ENCODE peak calls at places on chromosomes 3 and 15, in nine cellular contexts. W is ELF-1, V is mucosa of gallbladder, E is COR-L47, M is GM10248, S is astrocyte of the spinal cord, X is iPS DF 6.9, Y is breast epithelium, A is left cardiac atrium. H is an unnamed sample.
A peak's percentile ranks its signal among the peaks of the same experiment; 100 is the strongest.

GRCh38 chr3:72137865-72138861 is 353.2 kb upstream of the PROK2 start:
- DNase-seq in W (no peak), V (no peak), E (no peak), M (peak; percentile 34), S (no peak), X (no peak), Y (no peak), A (no peak), H (no peak)

GRCh38 chr15:56981160-56981559 is 62.7 kb downstream of the TCF12 start:
- DNase-seq in W (no peak), V (no peak), E (no peak), M (no peak), S (no peak), X (no peak), Y (no peak), A (no peak), H (no peak)

GRCh38 chr15:79779739-79780138 is 117.1 kb downstream of the MTHFS start:
- DNase-seq in W (no peak), V (no peak), E (no peak), M (no peak), S (no peak), X (no peak), Y (no peak), A (no peak), H (peak; percentile 15)

GRCh38 chr3:141939759-141940158 is 63.3 kb downstream of the ATP1B3 start:
- DNase-seq in W (no peak), V (no peak), E (no peak), M (no peak), S (no peak), X (no peak), Y (no peak), A (no peak), H (peak; percentile 52)

GRCh38 chr15:89359471-89360293 is 25.1 kb upstream of the POLG start:
- DNase-seq in W (no peak), V (no peak), E (no peak), M (no peak), S (no peak), X (no peak), Y (no peak), A (no peak), H (no peak)

GRCh38 chr15:75347222-75348033 is 589 bp downstream of the NEIL1 start:
- DNase-seq in W (peak; percentile 32), V (peak; percentile 52), E (peak; percentile 12), M (peak; percentile 77), S (no peak), X (no peak), Y (no peak), A (peak; percentile 74), H (peak; percentile 40)

GRCh38 chr15:66706225-66706732 is 4.2 kb downstream of the SMAD6 start:
- DNase-seq in W (peak; percentile 59), V (no peak), E (no peak), M (no peak), S (no peak), X (no peak), Y (no peak), A (peak; percentile 55), H (peak; percentile 80)

GRCh38 chr3:177615015-177615414 is 417.7 kb upstream of the TBL1XR1 start:
- DNase-seq in W (no peak), V (peak; percentile 71), E (peak; percentile 18), M (no peak), S (peak; percentile 99), X (no peak), Y (peak; percentile 83), A (peak; percentile 85), H (peak; percentile 83)

GRCh38 chr15:101153801-101154656 is 97.8 kb downstream of the CHSY1 start:
- DNase-seq in W (no peak), V (no peak), E (no peak), M (no peak), S (no peak), X (no peak), Y (no peak), A (no peak), H (no peak)

GRCh38 chr15:59311245-59311644 is 61.4 kb downstream of the MYO1E start:
- DNase-seq in W (no peak), V (no peak), E (no peak), M (no peak), S (no peak), X (no peak), Y (no peak), A (no peak), H (no peak)

GRCh38 chr3:127701281-127701792 is 28.6 kb downstream of the ABTB1 start:
- DNase-seq in W (no peak), V (no peak), E (no peak), M (no peak), S (no peak), X (no peak), Y (no peak), A (peak; percentile 55), H (no peak)

GRCh38 chr3:175020101-175020500 is 161.0 kb downstream of the NAALADL2 start:
- DNase-seq in W (no peak), V (no peak), E (no peak), M (no peak), S (no peak), X (no peak), Y (no peak), A (no peak), H (peak; percentile 3)

GRCh38 chr15:58232273-58233065 is 94.3 kb downstream of the AQP9 start:
- DNase-seq in W (no peak), V (no peak), E (no peak), M (no peak), S (no peak), X (no peak), Y (no peak), A (no peak), H (peak; percentile 83)

GRCh38 chr3:154301556-154301955 is 22.7 kb downstream of the DHX36 start:
- DNase-seq in W (no peak), V (no peak), E (no peak), M (no peak), S (no peak), X (no peak), Y (no peak), A (no peak), H (no peak)

GRCh38 chr3:140447136-140447535 is 230.7 kb upstream of the TRIM42 start:
- DNase-seq in W (no peak), V (no peak), E (no peak), M (no peak), S (no peak), X (no peak), Y (no peak), A (no peak), H (peak; percentile 61)

GRCh38 chr15:101167791-101168462 is 83.9 kb downstream of the CHSY1 start:
- DNase-seq in W (peak; percentile 72), V (no peak), E (no peak), M (no peak), S (peak; percentile 94), X (no peak), Y (no peak), A (peak; percentile 91), H (peak; percentile 80)

GRCh38 chr3:135862361-135862760 is 103.2 kb upstream of the PPP2R3A start:
- DNase-seq in W (no peak), V (no peak), E (no peak), M (no peak), S (no peak), X (no peak), Y (no peak), A (no peak), H (no peak)

GRCh38 chr3:58074997-58075396 is 66.8 kb downstream of the FLNB start:
- DNase-seq in W (no peak), V (no peak), E (no peak), M (no peak), S (no peak), X (no peak), Y (no peak), A (no peak), H (no peak)

GRCh38 chr3:123169492-123169929 is 32.2 kb upstream of the SEC22A start:
- DNase-seq in W (peak; percentile 22), V (no peak), E (no peak), M (no peak), S (no peak), X (no peak), Y (no peak), A (no peak), H (peak; percentile 86)

GRCh38 chr3:127822836-127823589 is 698 bp upstream of the MGLL start:
- DNase-seq in W (no peak), V (peak; percentile 41), E (peak; percentile 70), M (peak; percentile 62), S (no peak), X (no peak), Y (no peak), A (peak; percentile 75), H (peak; percentile 52)

GRCh38 chr15:80777836-80778620 is 1.1 kb upstream of the CEMIP start:
- DNase-seq in W (peak; percentile 37), V (no peak), E (no peak), M (no peak), S (no peak), X (no peak), Y (no peak), A (no peak), H (peak; percentile 22)

GRCh38 chr15:92617197-92618037 is 38.2 kb downstream of the FAM174B start:
- DNase-seq in W (peak; percentile 81), V (peak; percentile 82), E (peak; percentile 85), M (no peak), S (peak; percentile 86), X (no peak), Y (peak; percentile 43), A (peak; percentile 78), H (peak; percentile 45)

GRCh38 chr3:177410734-177411133 is 213.5 kb upstream of the TBL1XR1 start:
- DNase-seq in W (no peak), V (peak; percentile 53), E (peak; percentile 96), M (no peak), S (no peak), X (no peak), Y (no peak), A (no peak), H (no peak)

GRCh38 chr3:107680698-107681097 is 157.9 kb downstream of the BBX start:
- DNase-seq in W (no peak), V (no peak), E (no peak), M (no peak), S (peak; percentile 56), X (no peak), Y (no peak), A (no peak), H (no peak)

GRCh38 chr3:8301977-8302589 is 199.5 kb upstream of the LMCD1 start:
- DNase-seq in W (peak; percentile 34), V (peak; percentile 16), E (no peak), M (peak; percentile 27), S (peak; percentile 70), X (no peak), Y (no peak), A (no peak), H (peak; percentile 62)

GRCh38 chr3:191721390-191721801 is 260.4 kb downstream of the PYDC2 start:
- DNase-seq in W (no peak), V (no peak), E (peak; percentile 11), M (no peak), S (no peak), X (no peak), Y (no peak), A (no peak), H (no peak)

GRCh38 chr3:37072892-37073291 is 79.6 kb downstream of the MLH1 start:
- DNase-seq in W (no peak), V (no peak), E (peak; percentile 5), M (no peak), S (peak; percentile 91), X (no peak), Y (no peak), A (no peak), H (no peak)

GRCh38 chr15:42203891-42204290 is 4.2 kb downstream of the VPS39 start:
- DNase-seq in W (no peak), V (no peak), E (no peak), M (no peak), S (peak; percentile 36), X (no peak), Y (no peak), A (no peak), H (no peak)

GRCh38 chr15:88177451-88177850 is 79.1 kb downstream of the NTRK3 start:
- DNase-seq in W (no peak), V (no peak), E (no peak), M (no peak), S (no peak), X (no peak), Y (no peak), A (no peak), H (no peak)

H was measured in kidney tubule cell.